ENCODE peak calls at places on chromosome 9, in eight cellular contexts. One of them, this sample, is unnamed.

GRCh38 chr9:102840356-102840755 is 154.8 kb upstream of the CYLC2 start:
- DNase-seq in PC-3: peak; percentile 21
- DNase-seq in MM.1S: no peak
- DNase-seq in SK-N-SH: no peak
- DNase-seq in HCT116: no peak
- DNase-seq in hepatocyte: no peak
- DNase-seq in GM23338: no peak
- DNase-seq in OCI-LY7: no peak
- DNase-seq in this sample: no peak

GRCh38 chr9:14062449-14063187 is 251.3 kb downstream of the NFIB start:
- DNase-seq in PC-3: peak; percentile 76
- DNase-seq in MM.1S: no peak
- DNase-seq in SK-N-SH: peak; percentile 53
- DNase-seq in HCT116: no peak
- DNase-seq in hepatocyte: no peak
- DNase-seq in GM23338: no peak
- DNase-seq in OCI-LY7: no peak
- DNase-seq in this sample: peak; percentile 73

GRCh38 chr9:37592108-37592951 is at the start of gene TOMM5:
- DNase-seq in PC-3: peak; percentile 82
- DNase-seq in MM.1S: peak; percentile 92
- DNase-seq in SK-N-SH: peak; percentile 88
- DNase-seq in HCT116: peak; percentile 89
- DNase-seq in hepatocyte: peak; percentile 92
- DNase-seq in GM23338: peak; percentile 93
- DNase-seq in OCI-LY7: peak; percentile 89
- DNase-seq in this sample: peak; percentile 98

GRCh38 chr9:127778280-127779135 is at the start of gene SH2D3C:
- DNase-seq in PC-3: no peak
- DNase-seq in MM.1S: peak; percentile 58
- DNase-seq in SK-N-SH: no peak
- DNase-seq in HCT116: no peak
- DNase-seq in hepatocyte: no peak
- DNase-seq in GM23338: no peak
- DNase-seq in OCI-LY7: peak; percentile 77
- DNase-seq in this sample: no peak

GRCh38 chr9:19130436-19130835 is 3.1 kb upstream of the PLIN2 start:
- DNase-seq in PC-3: no peak
- DNase-seq in MM.1S: no peak
- DNase-seq in SK-N-SH: no peak
- DNase-seq in HCT116: no peak
- DNase-seq in hepatocyte: no peak
- DNase-seq in GM23338: peak; percentile 46
- DNase-seq in OCI-LY7: no peak
- DNase-seq in this sample: no peak

GRCh38 chr9:128007566-128008138 is 26.9 kb upstream of the EEIG1 start:
- DNase-seq in PC-3: peak; percentile 52
- DNase-seq in MM.1S: peak; percentile 76
- DNase-seq in SK-N-SH: peak; percentile 30
- DNase-seq in HCT116: peak; percentile 63
- DNase-seq in hepatocyte: peak; percentile 48
- DNase-seq in GM23338: no peak
- DNase-seq in OCI-LY7: peak; percentile 92
- DNase-seq in this sample: peak; percentile 40

GRCh38 chr9:90308746-90309145 is 333.9 kb downstream of the DIRAS2 start:
- DNase-seq in PC-3: no peak
- DNase-seq in MM.1S: no peak
- DNase-seq in SK-N-SH: no peak
- DNase-seq in HCT116: no peak
- DNase-seq in hepatocyte: no peak
- DNase-seq in GM23338: no peak
- DNase-seq in OCI-LY7: no peak
- DNase-seq in this sample: no peak

GRCh38 chr9:23693374-23693773 is 132.7 kb downstream of the ELAVL2 start:
- DNase-seq in PC-3: no peak
- DNase-seq in MM.1S: no peak
- DNase-seq in SK-N-SH: no peak
- DNase-seq in HCT116: no peak
- DNase-seq in hepatocyte: no peak
- DNase-seq in GM23338: no peak
- DNase-seq in OCI-LY7: no peak
- DNase-seq in this sample: no peak

GRCh38 chr9:131839281-131840084 is 99.6 kb upstream of the RAPGEF1 start:
- DNase-seq in PC-3: peak; percentile 74
- DNase-seq in MM.1S: no peak
- DNase-seq in SK-N-SH: no peak
- DNase-seq in HCT116: peak; percentile 33
- DNase-seq in hepatocyte: no peak
- DNase-seq in GM23338: no peak
- DNase-seq in OCI-LY7: no peak
- DNase-seq in this sample: peak; percentile 82

GRCh38 chr9:79568337-79569084 is 3.3 kb upstream of the TLE4 start:
- DNase-seq in PC-3: no peak
- DNase-seq in MM.1S: peak; percentile 66
- DNase-seq in SK-N-SH: no peak
- DNase-seq in HCT116: no peak
- DNase-seq in hepatocyte: no peak
- DNase-seq in GM23338: no peak
- DNase-seq in OCI-LY7: peak; percentile 63
- DNase-seq in this sample: no peak

GRCh38 chr9:133861692-133862091 is 123.5 kb upstream of the SARDH start:
- DNase-seq in PC-3: no peak
- DNase-seq in MM.1S: no peak
- DNase-seq in SK-N-SH: no peak
- DNase-seq in HCT116: no peak
- DNase-seq in hepatocyte: no peak
- DNase-seq in GM23338: no peak
- DNase-seq in OCI-LY7: no peak
- DNase-seq in this sample: no peak

GRCh38 chr9:134783699-134784039 is 96.9 kb upstream of the FCN2 start:
- DNase-seq in PC-3: no peak
- DNase-seq in MM.1S: no peak
- DNase-seq in SK-N-SH: no peak
- DNase-seq in HCT116: no peak
- DNase-seq in hepatocyte: no peak
- DNase-seq in GM23338: no peak
- DNase-seq in OCI-LY7: no peak
- DNase-seq in this sample: peak; percentile 47

GRCh38 chr9:3479516-3480352 is 46.1 kb downstream of the RFX3 start:
- DNase-seq in PC-3: no peak
- DNase-seq in MM.1S: no peak
- DNase-seq in SK-N-SH: no peak
- DNase-seq in HCT116: no peak
- DNase-seq in hepatocyte: no peak
- DNase-seq in GM23338: no peak
- DNase-seq in OCI-LY7: peak; percentile 56
- DNase-seq in this sample: no peak

DNA sequence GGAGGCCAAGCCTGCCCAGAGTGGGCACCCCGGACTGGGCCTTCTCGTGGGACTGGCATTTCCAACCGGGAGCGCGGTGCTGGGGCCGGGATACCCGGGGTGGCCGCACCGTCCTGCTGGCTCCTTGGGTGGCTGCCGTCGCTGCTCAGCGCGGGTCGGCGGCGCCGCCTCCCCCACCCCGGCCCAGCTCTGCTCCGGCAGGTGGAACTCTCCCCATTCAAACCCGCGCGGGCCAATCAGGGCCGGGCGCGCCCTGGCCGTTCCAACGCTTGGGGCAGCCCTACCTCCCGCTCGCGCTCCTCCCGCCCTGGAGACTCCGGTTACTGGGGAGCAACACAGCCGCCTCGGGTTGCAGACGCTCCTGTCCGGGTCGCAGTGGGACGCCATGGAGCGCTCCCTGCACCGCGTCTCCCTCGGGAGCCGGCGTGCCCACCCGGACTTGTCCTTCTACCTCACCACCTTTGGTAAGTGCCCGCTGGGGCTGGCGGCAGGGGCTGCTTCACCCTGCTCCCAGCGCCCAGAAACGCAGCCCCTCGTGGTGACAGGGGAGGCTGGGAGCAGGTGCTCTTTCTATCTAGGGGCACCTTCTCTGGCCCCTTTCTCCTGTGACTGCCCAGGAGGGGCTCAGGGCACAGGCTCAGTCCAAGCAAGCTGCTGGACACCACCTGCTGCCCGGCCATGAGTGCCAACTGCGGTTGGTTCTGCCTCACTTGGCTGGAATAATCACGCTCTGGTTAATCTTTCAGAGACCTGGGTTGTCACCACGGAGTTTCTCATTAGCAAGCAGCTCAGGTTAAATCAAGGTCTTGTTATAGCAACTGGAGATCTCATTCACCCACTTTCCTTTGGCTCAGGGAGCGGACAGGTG is at the start of gene RGS3:
- DNase-seq in PC-3: peak; percentile 79
- DNase-seq in MM.1S: no peak
- DNase-seq in SK-N-SH: no peak
- DNase-seq in HCT116: peak; percentile 42
- DNase-seq in hepatocyte: peak; percentile 75
- DNase-seq in GM23338: peak; percentile 96
- DNase-seq in OCI-LY7: no peak
- DNase-seq in this sample: no peak
- TF ChIP-seq EZH2phosphoT487 in PC-3: no peak
- TF ChIP-seq EZH2phosphoT487 in MM.1S: no peak
- TF ChIP-seq EZH2phosphoT487 in SK-N-SH: no peak
- TF ChIP-seq EZH2phosphoT487 in HCT116: no peak
- TF ChIP-seq EZH2phosphoT487 in hepatocyte: no peak
- TF ChIP-seq EZH2phosphoT487 in GM23338: no peak
- TF ChIP-seq EZH2phosphoT487 in OCI-LY7: no peak
- TF ChIP-seq EZH2phosphoT487 in this sample: no peak

GRCh38 chr9:34203275-34204010 is 24.6 kb downstream of the UBAP1 start:
- DNase-seq in PC-3: no peak
- DNase-seq in MM.1S: no peak
- DNase-seq in SK-N-SH: no peak
- DNase-seq in HCT116: no peak
- DNase-seq in hepatocyte: no peak
- DNase-seq in GM23338: no peak
- DNase-seq in OCI-LY7: no peak
- DNase-seq in this sample: peak; percentile 46

GRCh38 chr9:34200092-34200491 is 21.2 kb downstream of the UBAP1 start:
- DNase-seq in PC-3: no peak
- DNase-seq in MM.1S: no peak
- DNase-seq in SK-N-SH: no peak
- DNase-seq in HCT116: no peak
- DNase-seq in hepatocyte: no peak
- DNase-seq in GM23338: no peak
- DNase-seq in OCI-LY7: no peak
- DNase-seq in this sample: no peak

GRCh38 chr9:34206561-34206960 is 27.7 kb downstream of the UBAP1 start:
- DNase-seq in PC-3: no peak
- DNase-seq in MM.1S: no peak
- DNase-seq in SK-N-SH: no peak
- DNase-seq in HCT116: no peak
- DNase-seq in hepatocyte: no peak
- DNase-seq in GM23338: no peak
- DNase-seq in OCI-LY7: no peak
- DNase-seq in this sample: no peak

DNA sequence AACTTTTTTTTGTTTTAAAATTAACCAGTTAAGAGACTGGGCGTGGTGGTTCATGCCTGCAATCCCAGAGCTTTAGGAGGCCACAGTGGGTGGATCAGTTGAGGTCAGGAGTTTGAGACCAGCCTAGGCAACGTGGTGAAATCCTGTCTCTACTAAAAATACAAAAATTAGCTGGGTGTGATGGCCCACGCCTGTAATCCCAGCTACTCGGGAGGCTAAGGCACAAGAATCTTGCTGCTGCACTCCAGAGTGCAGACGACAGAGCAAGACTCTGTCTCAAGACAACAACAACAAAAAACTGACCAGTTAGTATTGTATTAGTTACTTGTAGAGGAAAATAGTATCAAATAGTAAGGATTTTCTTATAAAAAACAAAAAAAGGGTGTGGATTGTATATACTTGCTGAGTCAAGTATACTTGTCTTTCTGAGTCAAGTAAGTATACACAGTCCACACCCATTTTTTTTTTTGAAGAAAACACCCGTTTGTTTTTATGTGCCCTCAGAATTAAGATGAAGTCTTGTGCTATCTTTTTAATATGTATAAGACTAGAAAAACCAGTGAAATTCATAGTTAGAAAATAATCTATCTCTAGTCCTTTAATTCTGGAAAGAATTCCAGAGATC is 25.3 kb downstream of the UBAP1 start:
- DNase-seq in PC-3: peak; percentile 68
- DNase-seq in MM.1S: no peak
- DNase-seq in SK-N-SH: no peak
- DNase-seq in HCT116: no peak
- DNase-seq in hepatocyte: no peak
- DNase-seq in GM23338: no peak
- DNase-seq in OCI-LY7: no peak
- DNase-seq in this sample: peak; percentile 67
- H3K27ac ChIP-seq in PC-3: peak overlapping the region; percentile 88
- H3K27ac ChIP-seq in MM.1S: no peak overlapping the region
- H3K27ac ChIP-seq in SK-N-SH: no peak overlapping the region
- H3K27ac ChIP-seq in HCT116: no peak overlapping the region
- H3K27ac ChIP-seq in hepatocyte: no peak overlapping the region
- H3K27ac ChIP-seq in GM23338: no peak overlapping the region
- H3K27ac ChIP-seq in OCI-LY7: no peak overlapping the region
- H3K27ac ChIP-seq in this sample: peak overlapping the region; percentile 85

GRCh38 chr9:15513335-15513734 is 2.6 kb upstream of the PSIP1 start:
- DNase-seq in PC-3: peak; percentile 50
- DNase-seq in MM.1S: no peak
- DNase-seq in SK-N-SH: peak; percentile 31
- DNase-seq in HCT116: peak; percentile 41
- DNase-seq in hepatocyte: no peak
- DNase-seq in GM23338: peak; percentile 84
- DNase-seq in OCI-LY7: peak; percentile 55
- DNase-seq in this sample: peak; percentile 57
- H3K9me2 ChIP-seq in PC-3: no peaks in the 10 kb centered on the region
- H3K9me2 ChIP-seq in MM.1S: no peaks in the 10 kb centered on the region
- H3K9me2 ChIP-seq in SK-N-SH: no peaks in the 10 kb centered on the region
- H3K9me2 ChIP-seq in HCT116: no peaks in the 10 kb centered on the region
- H3K9me2 ChIP-seq in hepatocyte: no peaks in the 10 kb centered on the region
- H3K9me2 ChIP-seq in GM23338: no peaks in the 10 kb centered on the region
- H3K9me2 ChIP-seq in OCI-LY7: no peaks in the 10 kb centered on the region
- H3K9me2 ChIP-seq in this sample: no peaks in the 10 kb centered on the region

GRCh38 chr9:7284517-7284916 is 515.1 kb downstream of the DMAC1 start:
- DNase-seq in PC-3: no peak
- DNase-seq in MM.1S: no peak
- DNase-seq in SK-N-SH: no peak
- DNase-seq in HCT116: no peak
- DNase-seq in hepatocyte: no peak
- DNase-seq in GM23338: peak; percentile 60
- DNase-seq in OCI-LY7: no peak
- DNase-seq in this sample: no peak

GRCh38 chr9:7285199-7285598 is 514.4 kb downstream of the DMAC1 start:
- DNase-seq in PC-3: no peak
- DNase-seq in MM.1S: no peak
- DNase-seq in SK-N-SH: no peak
- DNase-seq in HCT116: no peak
- DNase-seq in hepatocyte: no peak
- DNase-seq in GM23338: no peak
- DNase-seq in OCI-LY7: no peak
- DNase-seq in this sample: no peak

GRCh38 chr9:7286101-7286500 is 513.5 kb downstream of the DMAC1 start:
- DNase-seq in PC-3: no peak
- DNase-seq in MM.1S: no peak
- DNase-seq in SK-N-SH: no peak
- DNase-seq in HCT116: no peak
- DNase-seq in hepatocyte: no peak
- DNase-seq in GM23338: no peak
- DNase-seq in OCI-LY7: no peak
- DNase-seq in this sample: no peak

GRCh38 chr9:7293091-7293490 is 506.5 kb downstream of the DMAC1 start:
- DNase-seq in PC-3: no peak
- DNase-seq in MM.1S: no peak
- DNase-seq in SK-N-SH: no peak
- DNase-seq in HCT116: no peak
- DNase-seq in hepatocyte: no peak
- DNase-seq in GM23338: no peak
- DNase-seq in OCI-LY7: no peak
- DNase-seq in this sample: no peak

GRCh38 chr9:7289773-7290172 is 509.8 kb downstream of the DMAC1 start:
- DNase-seq in PC-3: no peak
- DNase-seq in MM.1S: no peak
- DNase-seq in SK-N-SH: no peak
- DNase-seq in HCT116: no peak
- DNase-seq in hepatocyte: no peak
- DNase-seq in GM23338: no peak
- DNase-seq in OCI-LY7: no peak
- DNase-seq in this sample: no peak
- TF ChIP-seq EZH2phosphoT487 in PC-3: no peak
- TF ChIP-seq EZH2phosphoT487 in MM.1S: no peak
- TF ChIP-seq EZH2phosphoT487 in SK-N-SH: no peak
- TF ChIP-seq EZH2phosphoT487 in HCT116: no peak
- TF ChIP-seq EZH2phosphoT487 in hepatocyte: no peak
- TF ChIP-seq EZH2phosphoT487 in GM23338: no peak
- TF ChIP-seq EZH2phosphoT487 in OCI-LY7: no peak
- TF ChIP-seq EZH2phosphoT487 in this sample: no peak